ENCODE peak calls at places on chromosomes 1 and 21, in eight cellular contexts. P is endothelial cell of umbilical vein, J is suprapubic skin, Q is stomach, V is breast epithelium, H is H1, G is sigmoid colon, M is prostate gland. S is an unnamed sample.

GRCh38 chr1:228408041-228408868 is 1.6 kb upstream of the TRIM11 start:
- DNase-seq in P (no peak), J (peak), Q (no peak), V (no peak), H (no peak), G (no peak), M (no peak), S (no peak)

GRCh38 chr1:228783415-228784045 is 48.3 kb downstream of the RHOU start:
- DNase-seq in P (no peak), J (no peak), Q (no peak), V (no peak), H (no peak), G (no peak), M (no peak), S (no peak)

GRCh38 chr21:34154878-34155277 is 81.5 kb downstream of the MRPS6 start:
- DNase-seq in P (no peak), J (no peak), Q (no peak), V (no peak), H (no peak), G (no peak), M (no peak), S (no peak)

GRCh38 chr1:32775640-32776337 is 41.4 kb downstream of the YARS1 start:
- DNase-seq in P (peak), J (peak), Q (no peak), V (no peak), H (no peak), G (no peak), M (no peak), S (no peak)

GRCh38 chr1:45864765-45865164 is 61.4 kb downstream of the MAST2 start:
- DNase-seq in P (peak), J (no peak), Q (no peak), V (no peak), H (no peak), G (no peak), M (no peak), S (no peak)

GRCh38 chr1:108897865-108898720 is 21.3 kb downstream of the GPSM2 start:
- DNase-seq in P (peak), J (no peak), Q (no peak), V (no peak), H (no peak), G (no peak), M (peak), S (peak)

GRCh38 chr1:114107474-114108175 is 46.0 kb downstream of the SYT6 start:
- DNase-seq in P (no peak), J (peak), Q (no peak), V (no peak), H (no peak), G (peak), M (no peak), S (no peak)

GRCh38 chr1:151085953-151086559 is 15.5 kb downstream of the GABPB2 start:
- DNase-seq in P (no peak), J (no peak), Q (no peak), V (no peak), H (no peak), G (no peak), M (no peak), S (no peak)

GRCh38 chr21:25607812-25608737 is 794 bp upstream of the MRPL39 start:
- DNase-seq in P (peak), J (peak), Q (peak), V (peak), H (peak), G (peak), M (peak), S (peak)

GRCh38 chr1:33274446-33274845 is 18.2 kb downstream of the ZNF362 start:
- DNase-seq in P (no peak), J (peak), Q (no peak), V (no peak), H (no peak), G (peak), M (no peak), S (no peak)

GRCh38 chr1:220748091-220748934 is at the start of gene MTARC2:
- DNase-seq in P (peak), J (peak), Q (peak), V (peak), H (peak), G (peak), M (peak), S (peak)

GRCh38 chr1:42122408-42122807 is 30.8 kb upstream of the GUCA2B start:
- DNase-seq in P (no peak), J (no peak), Q (no peak), V (no peak), H (no peak), G (no peak), M (no peak), S (no peak)

GRCh38 chr21:46063734-46064680 is 33.9 kb upstream of the COL6A2 start:
- DNase-seq in P (no peak), J (peak), Q (peak), V (no peak), H (no peak), G (peak), M (no peak), S (no peak)

GRCh38 chr1:145425436-145426029 is at the start of gene NBPF20:
- DNase-seq in P (peak), J (peak), Q (peak), V (peak), H (peak), G (peak), M (peak), S (peak)
- TF ChIP-seq POLR2AphosphoS5 in P (peak), J (no peak), Q (peak), V (no peak), H (no peak), G (peak), M (peak), S (peak)

GRCh38 chr21:41570791-41571355 is 62.9 kb upstream of the TMPRSS2 start:
- DNase-seq in P (no peak), J (no peak), Q (no peak), V (no peak), H (no peak), G (no peak), M (no peak), S (no peak)
- TF ChIP-seq POLR2A in P (no peak), J (no peak), Q (no peak), V (no peak), H (no peak), G (no peak), M (no peak), S (no peak)

GRCh38 chr1:48793863-48794262 is 17.2 kb upstream of the BEND5 start:
- DNase-seq in P (no peak), J (no peak), Q (no peak), V (no peak), H (no peak), G (no peak), M (no peak), S (no peak)

GRCh38 chr1:48794815-48795214 is 18.1 kb upstream of the BEND5 start:
- DNase-seq in P (no peak), J (no peak), Q (no peak), V (no peak), H (no peak), G (no peak), M (no peak), S (no peak)

GRCh38 chr1:48785869-48786268 is 9.2 kb upstream of the BEND5 start:
- DNase-seq in P (no peak), J (no peak), Q (no peak), V (no peak), H (no peak), G (no peak), M (no peak), S (no peak)

GRCh38 chr1:48790397-48790796 is 13.7 kb upstream of the BEND5 start:
- DNase-seq in P (no peak), J (no peak), Q (no peak), V (no peak), H (no peak), G (no peak), M (no peak), S (no peak)

GRCh38 chr1:48789903-48790302 is 13.2 kb upstream of the BEND5 start:
- DNase-seq in P (no peak), J (no peak), Q (no peak), V (no peak), H (no peak), G (no peak), M (peak), S (no peak)
- H3K27ac ChIP-seq in P (no peak), J (no peak), Q (no peak), V (peak), H (no peak), G (peak), M (no peak), S (peak)

GRCh38 chr1:155892801-155893200 is 18.3 kb downstream of the RIT1 start:
- DNase-seq in P (peak), J (no peak), Q (no peak), V (no peak), H (no peak), G (no peak), M (no peak), S (no peak)

GRCh38 chr1:155897746-155898145 is 13.4 kb downstream of the RIT1 start:
- DNase-seq in P (no peak), J (no peak), Q (no peak), V (no peak), H (no peak), G (no peak), M (no peak), S (no peak)

GRCh38 chr1:155890251-155890650 is 20.9 kb downstream of the RIT1 start:
- DNase-seq in P (no peak), J (no peak), Q (no peak), V (no peak), H (no peak), G (no peak), M (no peak), S (no peak)

GRCh38 chr1:155889566-155889965 is 21.6 kb downstream of the RIT1 start:
- DNase-seq in P (peak), J (no peak), Q (no peak), V (no peak), H (no peak), G (no peak), M (no peak), S (no peak)

GRCh38 chr1:155893389-155894142 is 17.6 kb downstream of the RIT1 start:
- DNase-seq in P (peak), J (no peak), Q (no peak), V (no peak), H (no peak), G (no peak), M (no peak), S (no peak)
- TF ChIP-seq POLR2AphosphoS5 in P (peak), J (no peak), Q (no peak), V (no peak), H (no peak), G (peak), M (peak), S (no peak)

GRCh38 chr1:116377564-116378529 is 4.8 kb downstream of the ATP1A1 start:
- DNase-seq in P (peak), J (peak), Q (no peak), V (peak), H (no peak), G (peak), M (peak), S (peak)
- TF ChIP-seq POLR2A in P (no peak), J (no peak), Q (no peak), V (no peak), H (no peak), G (no peak), M (no peak), S (peak)